ENCODE peak calls at places on chromosome 16, in eight cellular contexts. G is mesendoderm; N is NCI-H2081; X is NCI-H146; W is H9; J is body of pancreas; P is activated CD4-positive, alpha-beta T cell treated with anti-CD3 and anti-CD28 coated beads, Interleukin-2, amount 10 ng/mL, durations not matched to agents 24 days and 14 days; U is stimulated activated CD4-positive, alpha-beta T cell treated with anti-CD3 and anti-CD28 coated beads, Interleukin-4, amount 100 ng/mL, for 48 hours. S is an unnamed sample.

GRCh38 chr16:508884-509736 is 18.4 kb upstream of the CAPN15 start:
- DNase-seq in G (no peak), N (no peak), X (no peak), W (no peak), J (no peak), P (no peak), U (no peak), S (peak; percentile 72)

GRCh38 chr16:75305364-75306101 is 54.1 kb upstream of the BCAR1 start:
- DNase-seq in G (peak; percentile 73), N (peak; percentile 56), X (no peak), W (no peak), J (peak; percentile 85), P (peak; percentile 75), U (peak; percentile 47), S (peak; percentile 84)

GRCh38 chr16:71929048-71929447 is 33.7 kb downstream of the IST1 start:
- DNase-seq in G (peak; percentile 16), N (no peak), X (no peak), W (no peak), J (no peak), P (no peak), U (no peak), S (no peak)

GRCh38 chr16:79013004-79013403 is 587.5 kb downstream of the MAF start:
- DNase-seq in G (no peak), N (no peak), X (no peak), W (no peak), J (no peak), P (no peak), U (no peak), S (no peak)

GRCh38 chr16:70800306-70800705 is 652 bp downstream of the VAC14 start:
- DNase-seq in G (no peak), N (no peak), X (no peak), W (no peak), J (no peak), P (no peak), U (no peak), S (no peak)

GRCh38 chr16:31198207-31198882 is 4.2 kb downstream of the PYCARD start:
- DNase-seq in G (no peak), N (no peak), X (no peak), W (no peak), J (no peak), P (no peak), U (no peak), S (no peak)

GRCh38 chr16:15653227-15653626 is 3.2 kb downstream of the NDE1 start:
- DNase-seq in G (peak; percentile 27), N (peak; percentile 13), X (no peak), W (no peak), J (no peak), P (no peak), U (no peak), S (peak; percentile 13)

GRCh38 chr16:5002699-5003143 is 31.0 kb downstream of the NAGPA start:
- DNase-seq in G (no peak), N (no peak), X (no peak), W (no peak), J (no peak), P (no peak), U (no peak), S (no peak)

GRCh38 chr16:9072806-9073341 is 18.6 kb upstream of the HAPSTR1 start:
- DNase-seq in G (peak; percentile 35), N (no peak), X (peak; percentile 32), W (no peak), J (no peak), P (peak; percentile 71), U (peak; percentile 23), S (peak; percentile 66)

GRCh38 chr16:79164378-79164720 is 436.2 kb downstream of the MAF start:
- DNase-seq in G (no peak), N (no peak), X (no peak), W (no peak), J (no peak), P (no peak), U (no peak), S (no peak)

GRCh38 chr16:68283840-68284595 is 19.7 kb downstream of the SLC7A6 start:
- DNase-seq in G (no peak), N (no peak), X (no peak), W (no peak), J (no peak), P (peak; percentile 72), U (no peak), S (no peak)

GRCh38 chr16:67268136-67268579 is 11.2 kb upstream of the PLEKHG4 start:
- DNase-seq in G (peak; percentile 94), N (no peak), X (no peak), W (peak; percentile 24), J (no peak), P (no peak), U (no peak), S (no peak)

GRCh38 chr16:86669937-86670772 is 91.8 kb downstream of the FOXL1 start:
- DNase-seq in G (no peak), N (no peak), X (no peak), W (no peak), J (no peak), P (no peak), U (no peak), S (no peak)

GRCh38 chr16:57130950-57131321 is 38.6 kb downstream of the CPNE2 start:
- DNase-seq in G (no peak), N (no peak), X (no peak), W (no peak), J (no peak), P (no peak), U (no peak), S (no peak)

GRCh38 chr16:48810803-48811453 is 200.9 kb upstream of the N4BP1 start:
- DNase-seq in G (no peak), N (no peak), X (no peak), W (peak; percentile 39), J (no peak), P (no peak), U (no peak), S (no peak)